ENCODE peak calls at places on chromosome 20, in five cellular contexts. F is stimulated activated naive B cell treated with anti-CD40 and anti-IgM and Interleukin-4, amounts not matched to agents 10 μg/mL and 1 μg/mL and 100 μg/mL, for 72 hours; J is CD4-positive, alpha-beta T cell; S is endothelial cell; K is CD14-positive monocyte. Y is an unnamed sample.

GRCh38 chr20:17995967-17996819 is 27.4 kb downstream of the MGME1 start:
- DNase-seq in F (peak; percentile 49), K (no peak), J (peak; percentile 8), S (peak; percentile 45), Y (peak; percentile 36)

GRCh38 chr20:11204926-11205768 is 531.3 kb upstream of the JAG1 start:
- DNase-seq in S (peak; percentile 67), K (no peak), F (no peak), J (no peak), Y (peak; percentile 7)

GRCh38 chr20:21213691-21214090 is 87.8 kb downstream of the KIZ start:
- DNase-seq in F (no peak), S (no peak), J (no peak), K (no peak), Y (no peak)

GRCh38 chr20:62019144-62019805 is 46.4 kb downstream of the TAF4 start:
- DNase-seq in K (no peak), S (no peak), J (no peak), F (no peak), Y (no peak)

GRCh38 chr20:38935967-38936407 is 9.8 kb downstream of the FAM83D start:
- DNase-seq in F (no peak), K (no peak), J (no peak), S (no peak), Y (no peak)

GRCh38 chr20:57856658-57857057 is 146.8 kb upstream of the PMEPA1 start:
- DNase-seq in F (no peak), S (no peak), J (no peak), K (no peak), Y (no peak)

GRCh38 chr20:1122388-1123315 is 4.2 kb downstream of the PSMF1 start:
- DNase-seq in K (no peak), F (no peak), S (no peak), J (peak; percentile 4), Y (no peak)

GRCh38 chr20:38023181-38024085 is 9.8 kb downstream of the TTI1 start:
- DNase-seq in S (no peak), F (no peak), K (no peak), J (no peak), Y (no peak)

GRCh38 chr20:38152175-38153010 is 12.7 kb downstream of the TGM2 start:
- DNase-seq in F (peak; percentile 10), K (peak; percentile 93), S (no peak), J (no peak), Y (peak; percentile 76)

GRCh38 chr20:51287628-51288413 is 254.7 kb downstream of the NFATC2 start:
- DNase-seq in K (no peak), J (no peak), S (no peak), F (no peak), Y (no peak)

GRCh38 chr20:59514554-59514953 is 89.8 kb upstream of the PHACTR3 start:
- DNase-seq in S (no peak), J (no peak), K (no peak), F (no peak), Y (no peak)

GRCh38 chr20:42749548-42749947 is 440.2 kb downstream of the PTPRT start:
- DNase-seq in S (no peak), J (no peak), K (no peak), F (no peak), Y (no peak)